ENCODE peak calls at places on chromosomes 11 and 22, in five cellular contexts. S is activated T-cell treated with anti-CD3 and anti-CD28 coated beads for 48 hours, V is GF-D8, Q is naive B cell, J is Daoy. I is an unnamed sample.

GRCh38 chr11:117570701-117571100 is 226.3 kb downstream of the DSCAML1 start:
- DNase-seq in S (no peak), V (no peak), Q (no peak), J (no peak), I (no peak)

GRCh38 chr22:37012262-37012904 is 6.9 kb downstream of the TST start:
- DNase-seq in J (no peak), Q (no peak), V (no peak), S (no peak), I (no peak)

GRCh38 chr11:128597209-128597608 is 9.9 kb upstream of the ETS1 start:
- DNase-seq in V (no peak), J (no peak), Q (no peak), S (no peak), I (no peak)

GRCh38 chr11:125091877-125092664 is 19.4 kb downstream of the TMEM218 start:
- DNase-seq in J (no peak), S (no peak), Q (no peak), V (no peak), I (no peak)

GRCh38 chr11:7514099-7514725 is 413 bp downstream of the PPFIBP2 start:
- DNase-seq in Q (no peak), J (peak; percentile 17), S (no peak), V (no peak), I (peak; percentile 31)

GRCh38 chr22:26642465-26643367 is 14.7 kb upstream of the MIAT start:
- DNase-seq in V (peak; percentile 14), Q (no peak), J (peak; percentile 29), S (peak; percentile 79), I (peak; percentile 57)

GRCh38 chr11:117580866-117581265 is 216.2 kb downstream of the DSCAML1 start:
- DNase-seq in S (no peak), V (no peak), J (no peak), Q (no peak), I (no peak)

GRCh38 chr11:114258696-114259095 is 37.5 kb upstream of the NNMT start:
- DNase-seq in V (peak; percentile 87), S (no peak), J (no peak), Q (peak; percentile 79), I (peak; percentile 50)

GRCh38 chr11:11244470-11245080 is 108.5 kb downstream of the CSNK2A3 start:
- DNase-seq in V (no peak), Q (no peak), J (no peak), S (no peak), I (peak; percentile 32)

GRCh38 chr11:16512163-16512562 is 155.8 kb upstream of the SOX6 start:
- DNase-seq in V (no peak), J (no peak), Q (no peak), S (no peak), I (no peak)

GRCh38 chr11:3135491-3136440 is 29.3 kb downstream of the OSBPL5 start:
- DNase-seq in S (no peak), V (peak; percentile 47), Q (no peak), J (no peak), I (no peak)

GRCh38 chr11:124923296-124923695 is 4.2 kb downstream of the HEPN1 start:
- DNase-seq in Q (no peak), S (no peak), J (no peak), V (no peak), I (no peak)

GRCh38 chr11:34650528-34650927 is 29.6 kb downstream of the EHF start:
- DNase-seq in V (no peak), J (peak; percentile 58), Q (no peak), S (peak; percentile 75), I (peak; percentile 19)

GRCh38 chr11:47523491-47524199 is 29.3 kb downstream of the CELF1 start:
- DNase-seq in V (no peak), S (no peak), J (peak; percentile 77), Q (no peak), I (no peak)

GRCh38 chr22:17781319-17782031 is 7.2 kb upstream of the BID start:
- DNase-seq in Q (no peak), S (peak; percentile 48), V (peak; percentile 44), J (peak; percentile 93), I (no peak)

GRCh38 chr11:128336203-128336602 is 251.2 kb downstream of the ETS1 start:
- DNase-seq in V (no peak), J (peak; percentile 68), S (no peak), Q (no peak), I (no peak)

GRCh38 chr22:48321986-48322545 is 1505.6 kb downstream of the BRD1 start:
- DNase-seq in S (no peak), J (no peak), V (no peak), Q (no peak), I (no peak)

GRCh38 chr11:8871283-8871775 is 39.7 kb upstream of the AKIP1 start:
- DNase-seq in J (peak; percentile 88), S (no peak), Q (no peak), V (no peak), I (no peak)

GRCh38 chr22:31588970-31589675 is 72.9 kb downstream of the PISD start:
- DNase-seq in Q (no peak), V (no peak), S (no peak), J (no peak), I (no peak)

GRCh38 chr11:11724994-11725393 is 103.2 kb upstream of the GALNT18 start:
- DNase-seq in Q (no peak), V (no peak), J (no peak), S (no peak), I (no peak)

GRCh38 chr22:20606041-20606783 is 98.8 kb downstream of the MED15 start:
- DNase-seq in V (no peak), S (peak; percentile 61), J (peak; percentile 73), Q (peak; percentile 38), I (peak; percentile 68)

GRCh38 chr22:43826142-43827093 is 14.3 kb upstream of the EFCAB6 start:
- DNase-seq in S (no peak), V (no peak), Q (no peak), J (peak; percentile 85), I (no peak)

GRCh38 chr22:36166518-36167220 is 6.1 kb upstream of the APOL3 start:
- DNase-seq in S (no peak), J (no peak), Q (no peak), V (no peak), I (no peak)

GRCh38 chr11:105315287-105315686 is 175.7 kb upstream of the CARD18 start:
- DNase-seq in V (no peak), J (no peak), S (no peak), Q (no peak), I (no peak)

GRCh38 chr11:76624515-76625379 is 45.8 kb downstream of the LRRC32 start:
- DNase-seq in V (no peak), Q (no peak), S (no peak), J (no peak), I (no peak)

GRCh38 chr22:41833369-41834004 is 582 bp downstream of the SREBF2 start:
- DNase-seq in V (no peak), Q (peak; percentile 50), J (peak; percentile 38), S (peak; percentile 38), I (peak; percentile 48)

GRCh38 chr22:49992921-49993648 is 19.5 kb downstream of the IL17REL start:
- DNase-seq in S (peak; percentile 64), V (peak; percentile 15), Q (peak; percentile 60), J (peak; percentile 54), I (peak; percentile 74)

GRCh38 chr11:97202613-97203292 is 812.9 kb downstream of the JRKL start:
- DNase-seq in Q (no peak), S (no peak), V (no peak), J (no peak), I (no peak)

GRCh38 chr22:21866821-21867527 is 471 bp downstream of the MAPK1 start:
- DNase-seq in J (peak; percentile 19), Q (peak; percentile 21), V (no peak), S (peak; percentile 7), I (peak; percentile 12)

GRCh38 chr11:100876826-100877545 is 189.9 kb downstream of the ARHGAP42 start:
- DNase-seq in S (no peak), J (peak; percentile 82), V (no peak), Q (no peak), I (no peak)

GRCh38 chr11:107824668-107825369 is 33.8 kb downstream of the SLC35F2 start:
- DNase-seq in V (peak; percentile 81), S (no peak), J (no peak), Q (no peak), I (peak; percentile 12)

GRCh38 chr11:60078742-60079141 is 9.7 kb upstream of the MS4A2 start:
- DNase-seq in Q (no peak), V (no peak), S (no peak), J (no peak), I (no peak)

GRCh38 chr11:2305140-2305861 is 3.5 kb downstream of the TSPAN32 start:
- DNase-seq in S (peak; percentile 75), J (peak; percentile 70), V (no peak), Q (peak; percentile 78), I (peak; percentile 75)

GRCh38 chr11:112871909-112872511 is 89.2 kb upstream of the NCAM1 start:
- DNase-seq in S (no peak), V (no peak), J (no peak), Q (no peak), I (no peak)